ENCODE peak calls at places on chromosomes 6 and 20, in four cellular contexts. One of them, this sample, is unnamed.

GRCh38 chr20:9417665-9418064 is 96.7 kb upstream of the LAMP5 start:
- DNase-seq in MM.1S: no peak
- DNase-seq in GM23248: peak
- DNase-seq in H9: no peak
- DNase-seq in this sample: peak

GRCh38 chr20:57786304-57786942 is 76.6 kb upstream of the PMEPA1 start:
- DNase-seq in GM23248: no peak
- DNase-seq in MM.1S: no peak
- DNase-seq in H9: peak
- DNase-seq in this sample: no peak

GRCh38 chr6:27426045-27426620 is 37.6 kb downstream of the ZNF391 start:
- DNase-seq in H9: no peak
- DNase-seq in GM23248: no peak
- DNase-seq in MM.1S: no peak
- DNase-seq in this sample: no peak

GRCh38 chr20:16064991-16065707 is 508.1 kb downstream of the KIF16B start:
- DNase-seq in MM.1S: no peak
- DNase-seq in H9: no peak
- DNase-seq in GM23248: no peak
- DNase-seq in this sample: no peak

GRCh38 chr6:37367557-37367956 is 13.8 kb downstream of the RNF8 start:
- DNase-seq in H9: no peak
- DNase-seq in GM23248: no peak
- DNase-seq in MM.1S: no peak
- DNase-seq in this sample: no peak

GRCh38 chr6:124963416-124964083 is 1.3 kb downstream of the RNF217 start:
- DNase-seq in GM23248: peak
- DNase-seq in MM.1S: no peak
- DNase-seq in H9: no peak
- DNase-seq in this sample: peak

GRCh38 chr6:111817451-111818146 is 55.7 kb downstream of the FYN start:
- DNase-seq in H9: no peak
- DNase-seq in GM23248: no peak
- DNase-seq in MM.1S: no peak
- DNase-seq in this sample: no peak

GRCh38 chr6:40000964-40001515 is 66.8 kb upstream of the MOCS1 start:
- DNase-seq in MM.1S: no peak
- DNase-seq in H9: no peak
- DNase-seq in GM23248: no peak
- DNase-seq in this sample: no peak

GRCh38 chr20:43955244-43956191 is 40.9 kb downstream of the TOX2 start:
- DNase-seq in H9: no peak
- DNase-seq in GM23248: peak
- DNase-seq in MM.1S: peak
- DNase-seq in this sample: peak

GRCh38 chr6:166168616-166169548 is 1.2 kb upstream of the TBXT start:
- DNase-seq in GM23248: no peak
- DNase-seq in H9: no peak
- DNase-seq in MM.1S: no peak
- DNase-seq in this sample: no peak

GRCh38 chr6:73704260-73704659 is 8.3 kb downstream of the CD109 start:
- DNase-seq in GM23248: peak
- DNase-seq in MM.1S: no peak
- DNase-seq in H9: no peak
- DNase-seq in this sample: peak

GRCh38 chr6:9208956-9209355 is 773.6 kb upstream of the SLC35B3 start:
- DNase-seq in MM.1S: no peak
- DNase-seq in H9: no peak
- DNase-seq in GM23248: no peak
- DNase-seq in this sample: no peak

GRCh38 chr6:126716012-126716411 is 376.1 kb downstream of the CENPW start:
- DNase-seq in H9: no peak
- DNase-seq in MM.1S: no peak
- DNase-seq in GM23248: peak
- DNase-seq in this sample: no peak

GRCh38 chr20:51540585-51540984 is 1.9 kb downstream of the NFATC2 start:
- DNase-seq in H9: no peak
- DNase-seq in GM23248: no peak
- DNase-seq in MM.1S: no peak
- DNase-seq in this sample: no peak

GRCh38 chr6:75081920-75082319 is 123.9 kb downstream of the COL12A1 start:
- DNase-seq in MM.1S: no peak
- DNase-seq in H9: no peak
- DNase-seq in GM23248: no peak
- DNase-seq in this sample: no peak

GRCh38 chr6:159267165-159267564 is 98.0 kb downstream of the FNDC1 start:
- DNase-seq in H9: no peak
- DNase-seq in GM23248: peak
- DNase-seq in MM.1S: no peak
- DNase-seq in this sample: no peak

GRCh38 chr6:1176595-1176994 is 135.3 kb upstream of the FOXQ1 start:
- DNase-seq in MM.1S: no peak
- DNase-seq in GM23248: no peak
- DNase-seq in H9: no peak
- DNase-seq in this sample: no peak

GRCh38 chr20:48131581-48131980 is 346.3 kb upstream of the SULF2 start:
- DNase-seq in MM.1S: no peak
- DNase-seq in GM23248: no peak
- DNase-seq in H9: no peak
- DNase-seq in this sample: peak

GRCh38 chr20:13029687-13030510 is 21.1 kb downstream of the SPTLC3 start:
- DNase-seq in MM.1S: no peak
- DNase-seq in GM23248: peak
- DNase-seq in H9: peak
- DNase-seq in this sample: peak

GRCh38 chr6:153129873-153130514 is 1.1 kb downstream of the RGS17 start:
- DNase-seq in H9: no peak
- DNase-seq in GM23248: peak
- DNase-seq in MM.1S: no peak
- DNase-seq in this sample: peak

GRCh38 chr20:3283222-3283820 is 44.3 kb upstream of the SLC4A11 start:
- DNase-seq in GM23248: no peak
- DNase-seq in MM.1S: no peak
- DNase-seq in H9: no peak
- DNase-seq in this sample: no peak

GRCh38 chr6:3137057-3137777 is 18.7 kb downstream of the BPHL start:
- DNase-seq in GM23248: no peak
- DNase-seq in MM.1S: no peak
- DNase-seq in H9: no peak
- DNase-seq in this sample: peak

GRCh38 chr6:50271266-50271665 is 221.5 kb upstream of the DEFB112 start:
- DNase-seq in MM.1S: no peak
- DNase-seq in GM23248: no peak
- DNase-seq in H9: no peak
- DNase-seq in this sample: peak

GRCh38 chr6:45970326-45970725 is 45.3 kb downstream of the CLIC5 start:
- DNase-seq in MM.1S: no peak
- DNase-seq in H9: no peak
- DNase-seq in GM23248: no peak
- DNase-seq in this sample: no peak

GRCh38 chr6:87755697-87756671 is 54.0 kb upstream of the AKIRIN2 start:
- DNase-seq in H9: no peak
- DNase-seq in MM.1S: no peak
- DNase-seq in GM23248: peak
- DNase-seq in this sample: no peak
- H3K9ac ChIP-seq in H9: no peak
- H3K9ac ChIP-seq in MM.1S: no peak
- H3K9ac ChIP-seq in GM23248: peak
- H3K9ac ChIP-seq in this sample: peak

GRCh38 chr20:20317195-20318113 is 50.5 kb upstream of the INSM1 start:
- DNase-seq in H9: no peak
- DNase-seq in MM.1S: no peak
- DNase-seq in GM23248: no peak
- DNase-seq in this sample: no peak

GRCh38 chr20:20321134-20321533 is 46.8 kb upstream of the INSM1 start:
- DNase-seq in H9: no peak
- DNase-seq in GM23248: no peak
- DNase-seq in MM.1S: no peak
- DNase-seq in this sample: no peak

GRCh38 chr20:20322912-20323311 is 45.0 kb upstream of the INSM1 start:
- DNase-seq in GM23248: no peak
- DNase-seq in MM.1S: no peak
- DNase-seq in H9: no peak
- DNase-seq in this sample: no peak

GRCh38 chr20:20321917-20322316 is 46.0 kb upstream of the INSM1 start:
- DNase-seq in GM23248: no peak
- DNase-seq in H9: no peak
- DNase-seq in MM.1S: no peak
- DNase-seq in this sample: no peak

GRCh38 chr20:20318318-20319161 is 49.4 kb upstream of the INSM1 start:
- DNase-seq in GM23248: peak
- DNase-seq in H9: no peak
- DNase-seq in MM.1S: no peak
- DNase-seq in this sample: no peak
- H3K9ac ChIP-seq in GM23248: no peak
- H3K9ac ChIP-seq in H9: no peak
- H3K9ac ChIP-seq in MM.1S: no peak
- H3K9ac ChIP-seq in this sample: no peak

DNA sequence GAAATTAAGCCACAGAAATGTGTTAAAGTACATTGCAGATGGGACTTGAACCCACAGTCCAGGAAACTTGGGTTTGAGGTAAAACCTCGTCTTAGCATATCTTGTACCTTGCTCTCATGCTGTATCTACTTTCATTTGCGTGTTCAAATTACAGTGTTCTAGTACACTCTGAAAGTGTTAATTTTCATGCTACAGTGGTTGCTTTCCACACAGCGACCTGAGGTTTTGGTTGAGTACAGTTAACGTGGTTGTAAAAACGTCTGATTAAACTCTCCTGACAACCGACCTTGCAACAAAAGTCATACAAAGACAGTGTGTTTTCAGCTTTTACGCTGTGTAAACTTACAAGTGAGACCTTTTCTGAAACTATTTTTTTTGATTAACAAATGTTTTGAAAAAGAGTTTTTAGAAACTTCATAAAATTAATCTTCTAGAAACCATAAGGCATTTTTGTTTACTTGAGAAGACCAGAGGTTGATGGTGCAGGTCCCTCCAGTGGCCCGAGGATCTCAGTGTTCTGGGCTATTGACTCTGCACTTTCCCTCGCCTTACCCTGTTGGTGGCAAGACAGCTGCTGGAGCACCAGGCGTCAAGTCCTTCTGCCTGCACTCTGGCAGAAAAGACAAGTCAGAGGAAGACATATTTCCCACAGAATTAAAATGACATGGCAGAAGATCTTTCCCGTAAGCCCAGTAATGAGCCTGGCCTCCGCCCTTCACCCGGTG is 334.0 kb downstream of the THBS2 start:
- DNase-seq in GM23248: no peak
- DNase-seq in H9: no peak
- DNase-seq in MM.1S: no peak
- DNase-seq in this sample: no peak
- H3K9ac ChIP-seq in GM23248: no peak
- H3K9ac ChIP-seq in H9: no peak
- H3K9ac ChIP-seq in MM.1S: no peak
- H3K9ac ChIP-seq in this sample: no peak

GRCh38 chr6:139290787-139291294 is 957 bp downstream of the TXLNB start:
- DNase-seq in MM.1S: peak
- DNase-seq in H9: no peak
- DNase-seq in GM23248: peak
- DNase-seq in this sample: peak
- H3K9ac ChIP-seq in MM.1S: peak
- H3K9ac ChIP-seq in H9: no peak
- H3K9ac ChIP-seq in GM23248: peak
- H3K9ac ChIP-seq in this sample: peak

DNA sequence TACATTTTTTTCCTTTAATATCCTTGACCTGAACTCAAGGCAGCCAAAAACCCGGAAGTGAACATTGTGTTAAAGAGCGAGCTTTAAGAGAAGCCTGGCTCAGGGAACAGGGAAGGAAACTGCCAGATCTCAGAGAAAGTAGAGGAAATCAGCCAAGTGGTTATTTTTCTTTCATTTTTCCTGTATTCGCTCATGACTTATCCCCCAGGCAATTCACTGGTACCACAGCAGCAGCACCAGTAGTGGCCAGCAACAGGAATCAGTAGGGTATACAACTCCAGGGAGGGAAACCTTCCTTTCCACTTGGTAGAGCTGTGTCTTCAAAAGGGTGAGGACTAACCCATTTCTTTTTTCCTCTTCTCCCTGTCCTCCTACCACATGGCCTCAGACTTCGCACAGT is 89.6 kb upstream of the HMGCLL1 start:
- DNase-seq in MM.1S: no peak
- DNase-seq in GM23248: peak
- DNase-seq in H9: no peak
- DNase-seq in this sample: peak
- H3K9ac ChIP-seq in MM.1S: no peak
- H3K9ac ChIP-seq in GM23248: no peak
- H3K9ac ChIP-seq in H9: no peak
- H3K9ac ChIP-seq in this sample: peak

DNA sequence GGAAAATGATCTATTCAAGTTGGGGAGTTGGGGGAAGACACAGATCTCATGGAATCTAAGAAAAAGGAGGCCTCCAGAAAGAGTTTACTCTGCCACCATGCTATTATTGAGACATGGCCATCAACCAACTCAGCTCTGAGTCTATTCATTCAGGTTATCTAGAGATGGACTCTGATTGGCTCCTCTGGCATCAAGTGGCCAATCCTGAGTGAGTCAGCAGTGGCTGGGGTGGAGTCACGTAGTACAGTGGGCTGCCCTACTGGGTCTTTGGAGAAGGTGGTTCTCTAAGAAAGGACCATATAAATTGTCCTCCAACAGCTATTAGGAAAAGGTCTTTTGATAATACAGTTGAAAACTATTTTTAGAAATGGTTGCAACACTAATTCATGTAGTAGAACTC is 42.1 kb downstream of the LYRM2 start:
- DNase-seq in GM23248: no peak
- DNase-seq in H9: no peak
- DNase-seq in MM.1S: no peak
- DNase-seq in this sample: no peak
- H3K9ac ChIP-seq in GM23248: no peak
- H3K9ac ChIP-seq in H9: no peak
- H3K9ac ChIP-seq in MM.1S: no peak
- H3K9ac ChIP-seq in this sample: no peak

GRCh38 chr6:142399739-142400138 is 97.9 kb downstream of the ADGRG6 start:
- DNase-seq in GM23248: no peak
- DNase-seq in H9: no peak
- DNase-seq in MM.1S: no peak
- DNase-seq in this sample: no peak
- H3K9ac ChIP-seq in GM23248: no peak
- H3K9ac ChIP-seq in H9: no peak
- H3K9ac ChIP-seq in MM.1S: no peak
- H3K9ac ChIP-seq in this sample: no peak